ENCODE peak calls at places on chromosomes 12 and 14, in seven cellular contexts. H is T-helper 9 cell; P is NCI-H1092; L is endothelial cell; A is smooth muscle cell of the brain vasculature; B is effector memory CD8-positive, alpha-beta T cell; O is HL-60. S is an unnamed sample.

GRCh38 chr14:99395904-99396530 is 84.6 kb downstream of the SETD3 start:
- DNase-seq in L (no peak), B (peak), O (no peak), H (peak), P (no peak), A (no peak), S (peak)

GRCh38 chr12:122646568-122647220 is 56.5 kb downstream of the HCAR2 start:
- DNase-seq in B (no peak), H (no peak), O (peak), P (no peak), A (no peak), L (no peak), S (no peak)

GRCh38 chr14:104820669-104821228 is 19.8 kb downstream of the ZBTB42 start:
- DNase-seq in A (no peak), H (no peak), O (no peak), L (peak), P (no peak), B (no peak), S (no peak)

GRCh38 chr14:33959692-33960151 is 8.8 kb upstream of the EGLN3 start:
- DNase-seq in L (peak), A (no peak), P (no peak), B (no peak), O (no peak), H (no peak), S (no peak)

GRCh38 chr12:102169922-102170698 is 27.5 kb downstream of the PMCH start:
- DNase-seq in L (peak), O (no peak), H (no peak), A (peak), P (no peak), B (no peak), S (no peak)

GRCh38 chr14:23057757-23058653 is 685 bp upstream of the CDH24 start:
- DNase-seq in B (peak), P (no peak), O (peak), L (peak), H (peak), A (peak), S (peak)

GRCh38 chr12:95789126-95790024 is 1.2 kb downstream of the NTN4 start:
- DNase-seq in P (peak), B (no peak), H (no peak), O (no peak), A (no peak), L (peak), S (no peak)

GRCh38 chr14:23182372-23183014 is 967 bp downstream of the SLC7A8 start:
- DNase-seq in P (no peak), H (peak), L (peak), O (no peak), B (no peak), A (no peak), S (no peak)

GRCh38 chr12:89648211-89648930 is 60.3 kb downstream of the ATP2B1 start:
- DNase-seq in L (no peak), P (no peak), O (no peak), B (no peak), A (no peak), H (no peak), S (no peak)

GRCh38 chr14:92538412-92539017 is 24.9 kb downstream of the RIN3 start:
- DNase-seq in H (no peak), L (no peak), P (no peak), O (no peak), B (no peak), A (no peak), S (no peak)

GRCh38 chr12:121819212-121819949 is 15.6 kb downstream of the SETD1B start:
- DNase-seq in H (no peak), B (no peak), A (no peak), O (no peak), P (no peak), L (no peak), S (no peak)

GRCh38 chr12:12432373-12432772 is 75.5 kb downstream of the BORCS5 start:
- DNase-seq in L (no peak), B (no peak), A (peak), P (no peak), H (no peak), O (no peak), S (no peak)

GRCh38 chr12:92068441-92068840 is 77.2 kb downstream of the BTG1 start:
- DNase-seq in H (no peak), B (no peak), A (no peak), P (peak), O (no peak), L (no peak), S (no peak)

GRCh38 chr14:63039800-63040380 is 5.4 kb downstream of the KCNH5 start:
- DNase-seq in H (no peak), B (no peak), O (no peak), L (no peak), P (peak), A (no peak), S (no peak)

GRCh38 chr14:71388336-71388735 is 481.1 kb downstream of the PCNX1 start:
- DNase-seq in P (no peak), O (no peak), A (no peak), H (no peak), L (no peak), B (no peak), S (no peak)

GRCh38 chr12:108612788-108613282 is 15.0 kb upstream of the TMEM119 start:
- DNase-seq in B (no peak), H (no peak), O (no peak), A (no peak), L (no peak), P (no peak), S (no peak)

GRCh38 chr12:57540998-57541397 is 6.0 kb downstream of the DCTN2 start:
- DNase-seq in O (no peak), L (no peak), B (no peak), A (no peak), P (no peak), H (no peak), S (no peak)

GRCh38 chr12:46617167-46617566 is 208.6 kb downstream of the SLC38A4 start:
- DNase-seq in O (peak), P (no peak), B (no peak), H (no peak), L (no peak), A (no peak), S (no peak)

GRCh38 chr14:88146881-88147649 is 142.1 kb downstream of the GPR65 start:
- DNase-seq in B (no peak), H (no peak), A (no peak), L (no peak), P (no peak), O (no peak), S (no peak)

GRCh38 chr12:10364839-10365681 is 24.8 kb downstream of the KLRK1 start:
- DNase-seq in L (peak), A (peak), B (peak), H (peak), O (no peak), P (peak), S (no peak)

GRCh38 chr12:123916729-123917128 is 55.9 kb downstream of the CCDC92 start:
- DNase-seq in L (no peak), B (no peak), A (no peak), O (no peak), P (no peak), H (no peak), S (no peak)

GRCh38 chr14:93007225-93007997 is 84.5 kb downstream of the CHGA start:
- DNase-seq in A (no peak), L (no peak), B (no peak), P (no peak), O (no peak), H (no peak), S (no peak)

GRCh38 chr12:84929486-84929885 is 16.9 kb upstream of the SLC6A15 start:
- DNase-seq in P (no peak), H (no peak), L (no peak), B (no peak), A (no peak), O (no peak), S (no peak)

GRCh38 chr12:54925319-54925718 is 59.2 kb downstream of the TESPA1 start:
- DNase-seq in P (no peak), A (no peak), O (no peak), L (no peak), B (no peak), H (no peak), S (no peak)

GRCh38 chr14:83559721-83560120 is 1970.2 kb upstream of the FLRT2 start:
- DNase-seq in B (no peak), L (no peak), P (no peak), H (no peak), A (no peak), O (no peak), S (no peak)

GRCh38 chr12:112446008-112446725 is 27.4 kb downstream of the PTPN11 start:
- DNase-seq in P (no peak), L (no peak), B (no peak), A (no peak), H (no peak), O (no peak), S (no peak)

GRCh38 chr12:8734873-8735381 is 37.1 kb downstream of the RIMKLB start:
- DNase-seq in P (no peak), O (no peak), L (no peak), H (no peak), B (no peak), A (no peak), S (no peak)

GRCh38 chr12:74415633-74416032 is 122.0 kb upstream of the ATXN7L3B start:
- DNase-seq in P (no peak), H (no peak), L (peak), B (no peak), A (peak), O (no peak), S (no peak)

GRCh38 chr12:11814362-11814761 is 164.9 kb downstream of the ETV6 start:
- DNase-seq in H (no peak), L (no peak), P (no peak), A (no peak), O (no peak), B (no peak), S (no peak)

GRCh38 chr14:77409131-77409533 is 14.2 kb downstream of the NOXRED1 start:
- DNase-seq in A (no peak), L (peak), B (no peak), P (peak), H (no peak), O (no peak), S (no peak)

GRCh38 chr14:100864206-100864605 is 38.3 kb downstream of the MEG3 start:
- DNase-seq in L (no peak), O (no peak), B (no peak), A (no peak), P (no peak), H (no peak), S (no peak)